ENCODE peak calls at places on chromosomes 6 and 20, in eight cellular contexts. One of them, this sample, is unnamed. For H3K9me3, the result is how much of the 10 kb centered on the place peaks cover.

GRCh38 chr6:124812067-124812466 is 150.2 kb upstream of the RNF217 start:
- DNase-seq in OCI-LY7: no peak
- DNase-seq in colonic mucosa: no peak
- DNase-seq in fibroblast of lung: no peak
- DNase-seq in naive thymus-derived CD4-positive, alpha-beta T cell: no peak
- DNase-seq in SK-N-MC: no peak
- DNase-seq in heart left ventricle: no peak
- DNase-seq in tibial artery: no peak
- DNase-seq in this sample: no peak

GRCh38 chr6:24313133-24313476 is 44.8 kb downstream of the DCDC2 start:
- DNase-seq in OCI-LY7: no peak
- DNase-seq in colonic mucosa: no peak
- DNase-seq in fibroblast of lung: no peak
- DNase-seq in naive thymus-derived CD4-positive, alpha-beta T cell: no peak
- DNase-seq in SK-N-MC: no peak
- DNase-seq in heart left ventricle: no peak
- DNase-seq in tibial artery: no peak
- DNase-seq in this sample: no peak

GRCh38 chr6:42158011-42158410 is 15.2 kb upstream of the GUCA1A start:
- DNase-seq in OCI-LY7: no peak
- DNase-seq in colonic mucosa: no peak
- DNase-seq in fibroblast of lung: peak
- DNase-seq in naive thymus-derived CD4-positive, alpha-beta T cell: no peak
- DNase-seq in SK-N-MC: no peak
- DNase-seq in heart left ventricle: no peak
- DNase-seq in tibial artery: no peak
- DNase-seq in this sample: no peak

GRCh38 chr6:33929575-33930288 is 125.9 kb upstream of the MLN start:
- DNase-seq in OCI-LY7: no peak
- DNase-seq in colonic mucosa: no peak
- DNase-seq in fibroblast of lung: no peak
- DNase-seq in naive thymus-derived CD4-positive, alpha-beta T cell: no peak
- DNase-seq in SK-N-MC: no peak
- DNase-seq in heart left ventricle: peak
- DNase-seq in tibial artery: no peak
- DNase-seq in this sample: no peak

GRCh38 chr6:31125162-31125561 is 4.9 kb upstream of the CDSN start:
- DNase-seq in OCI-LY7: no peak
- DNase-seq in colonic mucosa: no peak
- DNase-seq in fibroblast of lung: peak
- DNase-seq in naive thymus-derived CD4-positive, alpha-beta T cell: no peak
- DNase-seq in SK-N-MC: no peak
- DNase-seq in heart left ventricle: peak
- DNase-seq in tibial artery: no peak
- DNase-seq in this sample: no peak

GRCh38 chr6:128202169-128202765 is 301.4 kb upstream of the THEMIS start:
- DNase-seq in OCI-LY7: no peak
- DNase-seq in colonic mucosa: no peak
- DNase-seq in fibroblast of lung: no peak
- DNase-seq in naive thymus-derived CD4-positive, alpha-beta T cell: no peak
- DNase-seq in SK-N-MC: no peak
- DNase-seq in heart left ventricle: no peak
- DNase-seq in tibial artery: no peak
- DNase-seq in this sample: no peak

GRCh38 chr6:134065706-134066105 is 13.3 kb upstream of the SLC2A12 start:
- DNase-seq in OCI-LY7: peak
- DNase-seq in colonic mucosa: no peak
- DNase-seq in fibroblast of lung: peak
- DNase-seq in naive thymus-derived CD4-positive, alpha-beta T cell: no peak
- DNase-seq in SK-N-MC: no peak
- DNase-seq in heart left ventricle: no peak
- DNase-seq in tibial artery: no peak
- DNase-seq in this sample: no peak

GRCh38 chr6:14079433-14079832 is 38.1 kb upstream of the CD83 start:
- DNase-seq in OCI-LY7: no peak
- DNase-seq in colonic mucosa: no peak
- DNase-seq in fibroblast of lung: peak
- DNase-seq in naive thymus-derived CD4-positive, alpha-beta T cell: no peak
- DNase-seq in SK-N-MC: no peak
- DNase-seq in heart left ventricle: no peak
- DNase-seq in tibial artery: no peak
- DNase-seq in this sample: no peak

GRCh38 chr20:49690899-49691620 is 22.6 kb downstream of the B4GALT5 start:
- DNase-seq in OCI-LY7: no peak
- DNase-seq in colonic mucosa: no peak
- DNase-seq in fibroblast of lung: peak
- DNase-seq in naive thymus-derived CD4-positive, alpha-beta T cell: no peak
- DNase-seq in SK-N-MC: no peak
- DNase-seq in heart left ventricle: no peak
- DNase-seq in tibial artery: no peak
- DNase-seq in this sample: no peak

GRCh38 chr6:3277251-3277650 is 18.5 kb downstream of the PSMG4 start:
- DNase-seq in OCI-LY7: no peak
- DNase-seq in colonic mucosa: no peak
- DNase-seq in fibroblast of lung: no peak
- DNase-seq in naive thymus-derived CD4-positive, alpha-beta T cell: no peak
- DNase-seq in SK-N-MC: no peak
- DNase-seq in heart left ventricle: no peak
- DNase-seq in tibial artery: no peak
- DNase-seq in this sample: no peak

GRCh38 chr20:32672315-32672981 is 1.3 kb downstream of the C20orf203 start:
- DNase-seq in OCI-LY7: peak
- DNase-seq in colonic mucosa: no peak
- DNase-seq in fibroblast of lung: no peak
- DNase-seq in naive thymus-derived CD4-positive, alpha-beta T cell: no peak
- DNase-seq in SK-N-MC: no peak
- DNase-seq in heart left ventricle: no peak
- DNase-seq in tibial artery: no peak
- DNase-seq in this sample: no peak

DNA sequence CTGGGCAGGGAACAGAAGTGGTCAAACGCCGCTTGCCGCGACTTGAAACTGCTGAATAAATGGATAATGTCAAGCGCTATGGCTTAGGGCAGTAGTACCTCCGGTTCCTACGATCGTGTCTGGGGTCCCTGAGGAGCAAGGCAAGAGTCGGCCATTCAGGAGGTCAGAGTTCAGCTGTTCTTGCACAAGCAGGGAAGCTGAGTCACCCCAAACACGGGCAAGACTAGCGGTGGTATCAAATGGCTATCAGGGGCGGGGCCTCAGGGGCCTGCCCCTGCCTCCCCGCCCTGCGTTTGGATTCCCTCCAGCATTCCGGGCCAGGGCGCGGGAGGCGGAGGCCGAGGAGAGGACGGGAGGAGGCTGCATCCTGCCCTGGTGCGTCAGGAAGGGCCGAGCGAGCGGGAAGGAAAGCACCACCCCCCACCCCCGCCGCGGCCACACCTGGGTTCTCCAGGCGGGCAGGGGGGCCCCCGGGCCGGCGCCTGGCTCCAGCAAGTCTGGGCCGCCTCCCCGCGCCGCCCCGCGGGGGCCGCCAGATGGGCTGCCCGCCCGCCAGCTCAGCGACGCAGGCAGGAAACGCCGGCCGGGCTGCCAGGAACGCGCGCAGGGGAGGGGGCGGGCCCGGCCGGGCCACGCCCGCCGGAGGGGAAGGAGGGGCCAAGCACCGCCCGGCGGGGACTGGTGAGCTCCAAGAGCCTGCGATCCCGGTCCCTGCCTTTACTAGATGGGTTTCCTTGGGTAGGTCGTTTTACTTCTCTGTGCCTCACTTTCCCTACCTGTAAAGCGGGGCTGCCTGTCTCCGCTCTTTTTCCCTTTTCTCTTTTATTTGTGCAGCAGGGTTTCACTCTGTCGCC is 32.2 kb upstream of the ID1 start:
- DNase-seq in OCI-LY7: peak
- DNase-seq in colonic mucosa: peak
- DNase-seq in fibroblast of lung: peak
- DNase-seq in naive thymus-derived CD4-positive, alpha-beta T cell: peak
- DNase-seq in SK-N-MC: no peak
- DNase-seq in heart left ventricle: peak
- DNase-seq in tibial artery: peak
- DNase-seq in this sample: peak
- H3K9me3 ChIP-seq in OCI-LY7: under half
- H3K9me3 ChIP-seq in colonic mucosa: under half
- H3K9me3 ChIP-seq in fibroblast of lung: under half
- H3K9me3 ChIP-seq in naive thymus-derived CD4-positive, alpha-beta T cell: under half
- H3K9me3 ChIP-seq in SK-N-MC: under half
- H3K9me3 ChIP-seq in heart left ventricle: under half
- H3K9me3 ChIP-seq in tibial artery: under half
- H3K9me3 ChIP-seq in this sample: under half

GRCh38 chr20:62080249-62080993 is 14.7 kb upstream of the TAF4 start:
- DNase-seq in OCI-LY7: no peak
- DNase-seq in colonic mucosa: no peak
- DNase-seq in fibroblast of lung: no peak
- DNase-seq in naive thymus-derived CD4-positive, alpha-beta T cell: no peak
- DNase-seq in SK-N-MC: no peak
- DNase-seq in heart left ventricle: no peak
- DNase-seq in tibial artery: no peak
- DNase-seq in this sample: no peak
- H3K9me3 ChIP-seq in OCI-LY7: under half
- H3K9me3 ChIP-seq in colonic mucosa: under half
- H3K9me3 ChIP-seq in fibroblast of lung: under half
- H3K9me3 ChIP-seq in naive thymus-derived CD4-positive, alpha-beta T cell: under half
- H3K9me3 ChIP-seq in SK-N-MC: under half
- H3K9me3 ChIP-seq in heart left ventricle: under half
- H3K9me3 ChIP-seq in tibial artery: under half
- H3K9me3 ChIP-seq in this sample: under half

GRCh38 chr20:55953201-55953600 is 52.1 kb downstream of the CBLN4 start:
- DNase-seq in OCI-LY7: no peak
- DNase-seq in colonic mucosa: no peak
- DNase-seq in fibroblast of lung: no peak
- DNase-seq in naive thymus-derived CD4-positive, alpha-beta T cell: no peak
- DNase-seq in SK-N-MC: no peak
- DNase-seq in heart left ventricle: no peak
- DNase-seq in tibial artery: no peak
- DNase-seq in this sample: no peak
- H3K9me3 ChIP-seq in OCI-LY7: under half
- H3K9me3 ChIP-seq in colonic mucosa: under half
- H3K9me3 ChIP-seq in fibroblast of lung: under half
- H3K9me3 ChIP-seq in naive thymus-derived CD4-positive, alpha-beta T cell: under half
- H3K9me3 ChIP-seq in SK-N-MC: under half
- H3K9me3 ChIP-seq in heart left ventricle: under half
- H3K9me3 ChIP-seq in tibial artery: under half
- H3K9me3 ChIP-seq in this sample: under half

GRCh38 chr20:45735552-45735951 is 13.4 kb downstream of the SPINT4 start:
- DNase-seq in OCI-LY7: no peak
- DNase-seq in colonic mucosa: no peak
- DNase-seq in fibroblast of lung: no peak
- DNase-seq in naive thymus-derived CD4-positive, alpha-beta T cell: no peak
- DNase-seq in SK-N-MC: no peak
- DNase-seq in heart left ventricle: no peak
- DNase-seq in tibial artery: no peak
- DNase-seq in this sample: no peak
- H3K9me3 ChIP-seq in OCI-LY7: under half
- H3K9me3 ChIP-seq in colonic mucosa: under half
- H3K9me3 ChIP-seq in fibroblast of lung: under half
- H3K9me3 ChIP-seq in naive thymus-derived CD4-positive, alpha-beta T cell: under half
- H3K9me3 ChIP-seq in SK-N-MC: under half
- H3K9me3 ChIP-seq in heart left ventricle: under half
- H3K9me3 ChIP-seq in tibial artery: under half
- H3K9me3 ChIP-seq in this sample: under half

DNA sequence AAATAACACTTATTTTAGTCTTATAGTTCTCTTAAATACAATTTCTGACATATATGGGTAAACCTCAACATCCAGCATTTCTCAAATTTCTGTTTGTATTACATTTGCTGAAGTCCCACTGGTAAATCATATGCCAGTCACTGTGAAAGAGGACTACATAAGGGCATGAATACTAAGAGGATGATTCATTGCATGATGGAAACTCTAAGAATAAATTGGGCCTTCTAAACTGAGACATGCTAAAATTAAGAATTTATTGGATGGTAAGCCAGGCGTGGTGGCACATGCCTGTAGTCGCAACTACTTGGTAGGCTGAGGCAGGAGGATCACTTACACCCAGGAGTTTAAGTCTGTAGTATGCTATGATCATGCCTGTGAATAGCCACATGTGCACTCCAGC is 12.1 kb downstream of the DEFB123 start:
- DNase-seq in OCI-LY7: no peak
- DNase-seq in colonic mucosa: no peak
- DNase-seq in fibroblast of lung: peak
- DNase-seq in naive thymus-derived CD4-positive, alpha-beta T cell: no peak
- DNase-seq in SK-N-MC: no peak
- DNase-seq in heart left ventricle: no peak
- DNase-seq in tibial artery: no peak
- DNase-seq in this sample: no peak
- H3K9me3 ChIP-seq in OCI-LY7: under half
- H3K9me3 ChIP-seq in colonic mucosa: under half
- H3K9me3 ChIP-seq in fibroblast of lung: under half
- H3K9me3 ChIP-seq in naive thymus-derived CD4-positive, alpha-beta T cell: under half
- H3K9me3 ChIP-seq in SK-N-MC: under half
- H3K9me3 ChIP-seq in heart left ventricle: under half
- H3K9me3 ChIP-seq in tibial artery: under half
- H3K9me3 ChIP-seq in this sample: under half